ENCODE peak calls at places on chromosomes 3 and 15, in six cellular contexts. A is cardiac fibroblast, I is HL-60, K is HAP-1, N is H7, P is K562. M is an unnamed sample.

GRCh38 chr3:139476348-139476747 is at the start of gene RBP2:
- DNase-seq in A (no peak), I (no peak), K (no peak), N (no peak), P (no peak), M (no peak)

GRCh38 chr15:72365844-72366243 is 10.0 kb downstream of the HEXA start:
- DNase-seq in A (no peak), I (peak; percentile 82), K (no peak), N (no peak), P (no peak), M (no peak)

GRCh38 chr3:78101363-78101762 is 1061.5 kb downstream of the ROBO2 start:
- DNase-seq in A (peak; percentile 33), I (no peak), K (no peak), N (no peak), P (no peak), M (peak; percentile 79)

GRCh38 chr3:186929676-186930075 is 650 bp upstream of the ST6GAL1 start:
- DNase-seq in A (no peak), I (no peak), K (no peak), N (peak; percentile 48), P (no peak), M (no peak)

GRCh38 chr15:84598250-84598649 is 2.6 kb upstream of the ZSCAN2 start:
- DNase-seq in A (no peak), I (peak; percentile 64), K (no peak), N (no peak), P (no peak), M (no peak)

GRCh38 chr3:190826018-190826417 is 36.5 kb downstream of the GMNC start:
- DNase-seq in A (peak; percentile 2), I (no peak), K (no peak), N (no peak), P (no peak), M (peak; percentile 31)

GRCh38 chr3:184382326-184383032 is 2.6 kb downstream of the CHRD start:
- DNase-seq in A (no peak), I (no peak), K (no peak), N (peak; percentile 59), P (no peak), M (no peak)

GRCh38 chr15:33567652-33568051 is 256.9 kb downstream of the RYR3 start:
- DNase-seq in A (no peak), I (no peak), K (no peak), N (no peak), P (no peak), M (no peak)

GRCh38 chr3:65776494-65776893 is 262.2 kb downstream of the MAGI1 start:
- DNase-seq in A (no peak), I (no peak), K (no peak), N (no peak), P (no peak), M (no peak)

GRCh38 chr3:25566358-25566920 is 98.3 kb downstream of the TOP2B start:
- DNase-seq in A (no peak), I (no peak), K (no peak), N (peak; percentile 45), P (no peak), M (no peak)

GRCh38 chr15:73054417-73054963 is 2.2 kb downstream of the NEO1 start:
- DNase-seq in A (no peak), I (no peak), K (no peak), N (no peak), P (no peak), M (no peak)

GRCh38 chr3:111676177-111677021 is 81.3 kb upstream of the ZBED2 start:
- DNase-seq in A (peak; percentile 29), I (no peak), K (no peak), N (no peak), P (no peak), M (no peak)

GRCh38 chr3:52458031-52458760 is 2.8 kb downstream of the NISCH start:
- DNase-seq in A (no peak), I (no peak), K (no peak), N (no peak), P (no peak), M (no peak)

GRCh38 chr15:98671060-98672008 is 23.0 kb downstream of the IGF1R start:
- DNase-seq in A (peak; percentile 74), I (no peak), K (peak; percentile 61), N (peak; percentile 71), P (no peak), M (no peak)

GRCh38 chr3:22089284-22089683 is 338.3 kb upstream of the ZNF385D start:
- DNase-seq in A (peak; percentile 29), I (no peak), K (peak; percentile 19), N (peak; percentile 4), P (no peak), M (no peak)

GRCh38 chr3:101853465-101853864 is 4.2 kb downstream of the NFKBIZ start:
- DNase-seq in A (no peak), I (no peak), K (no peak), N (no peak), P (no peak), M (no peak)

GRCh38 chr3:108096506-108097325 is 5.9 kb upstream of the CD47 start:
- DNase-seq in A (no peak), I (no peak), K (no peak), N (no peak), P (no peak), M (no peak)

GRCh38 chr3:37814547-37814946 is 47.1 kb upstream of the CTDSPL start:
- DNase-seq in A (peak; percentile 39), I (no peak), K (peak; percentile 42), N (peak; percentile 28), P (no peak), M (no peak)

GRCh38 chr3:7682822-7683229 is 818.8 kb upstream of the LMCD1 start:
- DNase-seq in A (peak; percentile 94), I (peak; percentile 21), K (no peak), N (no peak), P (no peak), M (peak; percentile 48)

DNA sequence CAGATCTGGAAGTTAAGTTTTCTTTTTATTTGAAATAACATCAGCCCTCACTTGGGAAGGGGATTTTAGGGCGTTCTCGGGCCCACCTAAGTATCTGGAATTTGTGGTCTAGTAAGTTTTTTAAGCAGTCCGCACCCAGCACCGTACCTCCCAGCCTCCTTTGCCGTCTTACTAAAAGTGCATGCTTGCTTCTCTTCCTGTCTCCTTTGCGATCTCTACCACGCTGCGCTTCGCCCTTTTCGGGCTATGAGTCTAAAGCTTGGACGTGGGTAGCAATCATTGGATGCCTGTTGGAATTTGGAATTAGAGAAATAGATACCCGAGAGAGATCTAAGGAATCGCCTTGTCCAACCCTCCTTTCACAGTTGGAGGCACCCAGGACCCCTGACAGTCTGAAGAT is 1.1 kb downstream of the THSD4 start:
- DNase-seq in A (no peak), I (no peak), K (no peak), N (peak; percentile 42), P (no peak), M (no peak)
- H3K4me3 ChIP-seq in A (peak overlapping the region; percentile 72), I (no peak overlapping the region), K (peak overlapping the region; percentile 57), N (peak overlapping the region; percentile 70), P (no peak overlapping the region), M (peak overlapping the region; percentile 72)

DNA sequence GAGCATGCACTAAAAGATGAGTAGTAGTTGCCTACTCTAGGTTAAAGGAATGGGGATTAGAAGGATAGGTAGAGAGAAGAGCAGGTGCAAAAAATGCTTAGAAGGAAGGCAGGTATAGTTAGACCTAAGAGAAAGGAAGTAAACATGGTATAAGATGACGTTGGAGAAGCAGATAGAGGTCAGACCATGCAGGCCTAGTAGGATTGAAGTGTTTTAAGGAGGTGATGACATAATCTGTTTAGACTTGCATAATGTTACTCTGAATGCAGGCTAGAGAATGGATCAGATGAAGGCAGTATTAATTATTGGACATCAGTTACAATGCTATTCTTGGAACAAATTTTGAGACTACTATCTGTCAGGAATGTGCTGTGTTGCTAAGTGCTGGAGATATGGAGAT is 11.1 kb upstream of the ECT2 start:
- DNase-seq in A (no peak), I (no peak), K (no peak), N (no peak), P (no peak), M (no peak)
- H3K4me3 ChIP-seq in A (no peak overlapping the region), I (no peak overlapping the region), K (no peak overlapping the region), N (no peak overlapping the region), P (no peak overlapping the region), M (no peak overlapping the region)

DNA sequence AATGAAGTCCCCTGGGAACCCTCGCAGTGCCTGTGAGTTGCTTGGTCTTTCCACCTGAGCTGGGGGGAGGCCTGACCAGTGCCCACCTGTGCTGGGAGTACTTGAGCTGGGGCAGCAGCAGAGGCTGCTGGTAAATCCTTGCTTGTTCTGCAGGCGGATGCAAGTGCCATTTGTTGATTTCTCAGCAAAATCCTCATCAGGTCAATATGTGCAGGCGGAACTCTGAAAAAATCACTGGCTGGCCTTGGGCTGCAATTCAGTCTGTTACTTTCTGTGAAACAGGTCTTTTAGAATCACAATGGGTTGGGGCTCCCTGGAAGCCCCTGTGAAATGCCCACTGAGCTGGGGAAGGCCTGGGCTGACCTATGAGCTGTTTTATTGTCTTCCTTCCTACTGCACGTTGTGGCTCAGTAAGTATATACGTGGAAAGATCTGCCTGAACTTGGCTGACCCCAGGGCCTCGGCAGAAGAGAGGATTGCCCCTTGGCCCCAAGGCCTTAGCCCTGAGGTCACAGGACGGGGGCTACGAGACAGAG is 182.0 kb upstream of the RGMA start:
- DNase-seq in A (no peak), I (no peak), K (no peak), N (peak; percentile 63), P (no peak), M (no peak)
- H3K4me3 ChIP-seq in A (no peak overlapping the region), I (no peak overlapping the region), K (no peak overlapping the region), N (no peak overlapping the region), P (no peak overlapping the region), M (no peak overlapping the region)

GRCh38 chr3:170154569-170155143 is 26.9 kb downstream of the PHC3 start:
- DNase-seq in A (no peak), I (no peak), K (no peak), N (no peak), P (peak; percentile 60), M (no peak)
- H3K4me3 ChIP-seq in A (no peak overlapping the region), I (no peak overlapping the region), K (no peak overlapping the region), N (no peak overlapping the region), P (no peak overlapping the region), M (no peak overlapping the region)

M was measured in skeletal muscle cell.